ENCODE peak calls at places on chromosomes 2 and 18, in four cellular contexts. W, B, K and E are unnamed samples.

GRCh38 chr2:94996401-94997100 is 29.0 kb upstream of the MAL start:
- DNase-seq in B (no peak), K (no peak), W (no peak), E (no peak)

GRCh38 chr2:216713691-216714411 is 18.5 kb upstream of the IGFBP5 start:
- DNase-seq in K (peak), W (no peak), B (peak), E (no peak)

GRCh38 chr2:128445533-128445900 is 126.8 kb upstream of the HS6ST1 start:
- DNase-seq in B (no peak), K (no peak), W (no peak), E (no peak)

GRCh38 chr2:50455351-50455750 is 576.6 kb downstream of the NRXN1 start:
- DNase-seq in W (no peak), K (no peak), B (no peak), E (no peak)

GRCh38 chr2:200275281-200276103 is 31.0 kb upstream of the SPATS2L start:
- DNase-seq in W (no peak), K (no peak), B (no peak), E (no peak)

GRCh38 chr18:59909289-59910036 is 9.7 kb downstream of the PMAIP1 start:
- DNase-seq in W (no peak), K (no peak), B (no peak), E (no peak)

GRCh38 chr18:22465859-22466602 is 48.3 kb upstream of the CTAGE1 start:
- DNase-seq in K (peak), W (no peak), B (peak), E (no peak)

GRCh38 chr2:53486185-53486584 is 281.4 kb upstream of the CHAC2 start:
- DNase-seq in W (no peak), K (no peak), B (no peak), E (no peak)

GRCh38 chr2:198285216-198285615 is 480.8 kb downstream of the PLCL1 start:
- DNase-seq in K (no peak), W (no peak), B (no peak), E (no peak)

GRCh38 chr18:60978338-60978737 is 354.9 kb upstream of the CDH20 start:
- DNase-seq in K (no peak), B (no peak), W (no peak), E (no peak)

GRCh38 chr2:64562148-64562784 is 38.1 kb downstream of the AFTPH start:
- DNase-seq in K (no peak), B (no peak), W (no peak), E (no peak)

GRCh38 chr18:2979027-2979570 is 33.8 kb downstream of the LPIN2 start:
- DNase-seq in B (no peak), K (no peak), W (no peak), E (no peak)

GRCh38 chr2:120826716-120827410 is 91.2 kb downstream of the GLI2 start:
- DNase-seq in K (no peak), B (no peak), W (no peak), E (no peak)

GRCh38 chr2:46390901-46391395 is 88.4 kb upstream of the TMEM247 start:
- DNase-seq in W (no peak), K (no peak), B (no peak), E (no peak)

GRCh38 chr18:21496277-21496835 is 104.1 kb downstream of the ESCO1 start:
- DNase-seq in W (no peak), B (no peak), K (no peak), E (no peak)

GRCh38 chr2:64137567-64137966 is 6.7 kb downstream of the PELI1 start:
- DNase-seq in B (no peak), W (no peak), K (no peak), E (no peak)

GRCh38 chr2:99386011-99386410 is 48.8 kb downstream of the EIF5B start:
- DNase-seq in B (no peak), K (no peak), W (no peak), E (no peak)

GRCh38 chr2:205975082-205975949 is 110.7 kb downstream of the INO80D start:
- DNase-seq in W (peak), K (no peak), B (no peak), E (peak)

GRCh38 chr2:56239437-56239836 is 55.6 kb downstream of the CCDC85A start:
- DNase-seq in B (no peak), W (no peak), K (no peak), E (no peak)

GRCh38 chr2:212915121-212915782 is 236.2 kb downstream of the IKZF2 start:
- DNase-seq in W (no peak), B (no peak), K (no peak), E (no peak)

GRCh38 chr2:102069311-102069974 is 73.1 kb upstream of the IL1R1 start:
- DNase-seq in W (no peak), B (no peak), K (no peak), E (no peak)

GRCh38 chr18:76357585-76358265 is 137.3 kb downstream of the ZNF516 start:
- DNase-seq in K (no peak), B (no peak), W (no peak), E (no peak)

GRCh38 chr2:86360781-86361180 is 23.4 kb upstream of the REEP1 start:
- DNase-seq in B (no peak), W (no peak), K (no peak), E (no peak)

GRCh38 chr2:9258501-9258900 is 51.9 kb downstream of the ASAP2 start:
- DNase-seq in B (no peak), W (no peak), K (no peak), E (no peak)

GRCh38 chr2:239015769-239016675 is 168.1 kb downstream of the TWIST2 start:
- DNase-seq in B (no peak), W (no peak), K (no peak), E (no peak)

GRCh38 chr2:129885735-129886134 is 93.7 kb upstream of the RAB6C start:
- DNase-seq in K (no peak), B (no peak), W (no peak), E (peak)

GRCh38 chr2:237223208-237223861 is 137.6 kb downstream of the COPS8 start:
- DNase-seq in W (no peak), B (no peak), K (peak), E (no peak)

GRCh38 chr2:64457518-64457917 is 3.6 kb downstream of the LGALSL start:
- DNase-seq in B (no peak), K (no peak), W (no peak), E (no peak)

GRCh38 chr2:81060971-81061370 is 756.4 kb upstream of the LRRTM1 start:
- DNase-seq in W (no peak), K (no peak), B (no peak), E (no peak)

GRCh38 chr2:122340246-122340645 is 584.8 kb downstream of the TSN start:
- DNase-seq in W (peak), K (no peak), B (no peak), E (peak)

GRCh38 chr2:188870289-188870688 is 103.9 kb upstream of the COL3A1 start:
- DNase-seq in W (no peak), K (no peak), B (peak), E (no peak)

GRCh38 chr2:143480586-143481230 is 351.5 kb downstream of the ARHGAP15 start:
- DNase-seq in K (no peak), W (no peak), B (no peak), E (no peak)

GRCh38 chr2:150047731-150048130 is 439.7 kb downstream of the RND3 start:
- DNase-seq in B (no peak), W (no peak), K (no peak), E (no peak)

GRCh38 chr2:150045601-150046000 is 441.9 kb downstream of the RND3 start:
- DNase-seq in W (no peak), B (no peak), K (no peak), E (no peak)

GRCh38 chr2:150046211-150046610 is 441.3 kb downstream of the RND3 start:
- DNase-seq in B (no peak), W (no peak), K (no peak), E (no peak)

GRCh38 chr2:150052457-150052856 is 435.0 kb downstream of the RND3 start:
- DNase-seq in K (no peak), W (no peak), B (no peak), E (no peak)

DNA sequence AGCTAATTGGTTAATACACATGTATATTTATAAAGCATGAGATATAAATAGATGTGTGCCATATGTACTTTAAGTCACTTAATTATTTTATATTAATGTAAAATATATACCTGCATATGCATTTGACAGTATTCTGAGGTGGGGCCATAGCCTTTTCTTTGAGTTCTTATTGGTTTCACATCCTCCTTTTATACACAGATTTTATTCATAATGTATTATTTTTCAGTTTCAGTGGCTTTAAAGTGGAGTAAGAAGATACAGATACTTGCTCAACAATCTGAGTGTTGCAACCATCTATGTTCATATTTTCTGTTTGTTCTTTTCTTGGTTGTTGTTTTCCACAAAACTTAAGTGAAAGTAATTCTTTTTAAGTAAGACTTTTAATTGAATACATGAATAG is 436.5 kb downstream of the RND3 start:
- DNase-seq in B (no peak), K (no peak), W (no peak), E (no peak)
- TF ChIP-seq CTCF in B (no peak), K (no peak), W (no peak), E (no peak)

DNA sequence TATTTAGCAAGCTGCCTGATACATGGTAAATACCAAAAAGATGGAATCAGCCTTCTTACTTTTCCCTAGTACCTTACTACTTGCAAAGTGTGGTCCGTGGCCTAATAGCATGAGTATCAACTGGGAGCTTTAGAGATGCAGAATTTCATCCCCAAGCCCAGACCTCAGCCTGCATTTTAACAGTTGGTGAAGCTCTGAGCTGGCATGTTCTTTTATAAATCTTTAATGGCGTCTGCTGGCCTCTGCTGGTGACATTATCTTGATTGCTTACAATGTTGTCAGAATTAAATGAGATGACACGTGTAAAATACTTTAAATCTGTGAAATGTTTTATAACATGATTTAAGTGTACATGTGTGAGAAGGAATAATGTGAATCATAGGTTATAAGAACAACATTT is 115.1 kb upstream of the NOSTRIN start:
- DNase-seq in B (no peak), W (no peak), K (no peak), E (no peak)
- TF ChIP-seq CTCF in B (peak), W (no peak), K (peak), E (peak)

DNA sequence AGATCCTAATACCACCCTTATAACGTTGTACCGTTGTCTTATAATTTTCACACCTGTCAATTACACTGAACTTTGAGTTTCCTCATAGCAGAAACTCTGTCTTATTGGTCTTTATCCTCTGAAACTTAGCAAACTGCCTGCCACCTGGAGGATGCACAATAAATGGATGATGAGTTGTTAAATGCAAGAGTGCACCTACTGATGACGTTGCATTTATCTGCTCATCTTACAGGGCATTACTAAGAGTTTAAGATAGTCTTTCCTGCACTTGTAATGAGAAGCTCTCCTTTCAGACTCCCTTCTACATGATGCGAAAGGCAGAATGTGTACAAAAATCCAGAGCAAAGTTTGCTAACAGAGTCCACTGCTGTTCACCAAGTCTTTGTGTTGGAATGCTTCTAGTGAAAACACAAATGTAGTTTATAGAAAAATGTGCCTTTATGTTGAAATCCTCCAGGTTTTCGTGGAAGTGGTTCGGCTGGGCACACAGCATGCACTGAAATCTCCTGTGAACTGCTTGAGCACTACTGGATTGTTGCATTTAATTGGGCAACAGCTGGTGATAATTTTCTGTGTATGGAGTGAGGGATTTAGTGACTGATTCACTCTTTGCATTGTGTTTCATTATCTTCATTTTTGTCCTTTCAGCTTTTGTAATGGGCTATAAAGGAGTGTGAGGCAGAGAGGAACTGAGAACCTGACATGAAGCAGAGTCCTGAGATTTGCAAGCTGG is 665.8 kb upstream of the ID2 start:
- DNase-seq in W (no peak), B (no peak), K (no peak), E (no peak)
- TF ChIP-seq CTCF in W (no peak), B (no peak), K (no peak), E (no peak)

GRCh38 chr2:217801115-217801531 is 201.7 kb downstream of the TNS1 start:
- DNase-seq in B (no peak), W (no peak), K (peak), E (no peak)

GRCh38 chr2:217798743-217799552 is 203.8 kb downstream of the TNS1 start:
- DNase-seq in K (peak), W (no peak), B (no peak), E (no peak)

GRCh38 chr2:217798191-217798590 is 204.6 kb downstream of the TNS1 start:
- DNase-seq in B (no peak), W (no peak), K (no peak), E (no peak)

GRCh38 chr2:217800433-217801114 is 202.2 kb downstream of the TNS1 start:
- DNase-seq in B (no peak), W (no peak), K (peak), E (no peak)

GRCh38 chr2:217799553-217800432 is 203.0 kb downstream of the TNS1 start:
- DNase-seq in K (peak), B (no peak), W (no peak), E (no peak)
- TF ChIP-seq CTCF in K (no peak), B (no peak), W (no peak), E (no peak)